ENCODE peak calls at places on chromosome 11, in ten cellular contexts. One of them, this sample, is unnamed.

GRCh38 chr11:95577716-95578460 is 211.7 kb downstream of the FAM76B start:
- DNase-seq in DMS153: peak
- DNase-seq in renal cortical epithelial cell: peak
- DNase-seq in GM04503: peak
- DNase-seq in right atrium auricular region: no peak
- DNase-seq in body of pancreas: no peak
- DNase-seq in nephron progenitor cell: no peak
- DNase-seq in cardiac septum: no peak
- DNase-seq in fibroblast of lung: peak
- DNase-seq in EH: peak
- DNase-seq in this sample: no peak

GRCh38 chr11:27968461-27968860 is 139.5 kb downstream of the KIF18A start:
- DNase-seq in DMS153: no peak
- DNase-seq in renal cortical epithelial cell: no peak
- DNase-seq in GM04503: no peak
- DNase-seq in right atrium auricular region: no peak
- DNase-seq in body of pancreas: no peak
- DNase-seq in nephron progenitor cell: no peak
- DNase-seq in cardiac septum: no peak
- DNase-seq in fibroblast of lung: no peak
- DNase-seq in EH: peak
- DNase-seq in this sample: no peak

GRCh38 chr11:34356576-34356917 is 1.3 kb downstream of the ABTB2 start:
- DNase-seq in DMS153: no peak
- DNase-seq in renal cortical epithelial cell: no peak
- DNase-seq in GM04503: no peak
- DNase-seq in right atrium auricular region: no peak
- DNase-seq in body of pancreas: no peak
- DNase-seq in nephron progenitor cell: no peak
- DNase-seq in cardiac septum: peak
- DNase-seq in fibroblast of lung: peak
- DNase-seq in EH: peak
- DNase-seq in this sample: peak

GRCh38 chr11:87097582-87097981 is 59.8 kb downstream of the TMEM135 start:
- DNase-seq in DMS153: no peak
- DNase-seq in renal cortical epithelial cell: peak
- DNase-seq in GM04503: no peak
- DNase-seq in right atrium auricular region: no peak
- DNase-seq in body of pancreas: peak
- DNase-seq in nephron progenitor cell: peak
- DNase-seq in cardiac septum: no peak
- DNase-seq in fibroblast of lung: peak
- DNase-seq in EH: peak
- DNase-seq in this sample: no peak

GRCh38 chr11:123302751-123303195 is 107.7 kb upstream of the CLMP start:
- DNase-seq in DMS153: no peak
- DNase-seq in renal cortical epithelial cell: peak
- DNase-seq in GM04503: peak
- DNase-seq in right atrium auricular region: no peak
- DNase-seq in body of pancreas: no peak
- DNase-seq in nephron progenitor cell: no peak
- DNase-seq in cardiac septum: no peak
- DNase-seq in fibroblast of lung: peak
- DNase-seq in EH: peak
- DNase-seq in this sample: no peak

GRCh38 chr11:118341749-118342489 is 586 bp downstream of the CD3D start:
- DNase-seq in DMS153: no peak
- DNase-seq in renal cortical epithelial cell: no peak
- DNase-seq in GM04503: no peak
- DNase-seq in right atrium auricular region: no peak
- DNase-seq in body of pancreas: no peak
- DNase-seq in nephron progenitor cell: no peak
- DNase-seq in cardiac septum: no peak
- DNase-seq in fibroblast of lung: no peak
- DNase-seq in EH: no peak
- DNase-seq in this sample: peak

GRCh38 chr11:23021287-23021863 is 161.1 kb upstream of the CCDC179 start:
- DNase-seq in DMS153: no peak
- DNase-seq in renal cortical epithelial cell: peak
- DNase-seq in GM04503: no peak
- DNase-seq in right atrium auricular region: no peak
- DNase-seq in body of pancreas: peak
- DNase-seq in nephron progenitor cell: peak
- DNase-seq in cardiac septum: no peak
- DNase-seq in fibroblast of lung: peak
- DNase-seq in EH: peak
- DNase-seq in this sample: no peak

GRCh38 chr11:40787243-40787642 is 672.2 kb downstream of the LRRC4C start:
- DNase-seq in DMS153: no peak
- DNase-seq in renal cortical epithelial cell: no peak
- DNase-seq in GM04503: no peak
- DNase-seq in right atrium auricular region: no peak
- DNase-seq in body of pancreas: no peak
- DNase-seq in nephron progenitor cell: no peak
- DNase-seq in cardiac septum: no peak
- DNase-seq in fibroblast of lung: no peak
- DNase-seq in EH: no peak
- DNase-seq in this sample: no peak

GRCh38 chr11:15594607-15595006 is 479.9 kb downstream of the INSC start:
- DNase-seq in DMS153: no peak
- DNase-seq in renal cortical epithelial cell: no peak
- DNase-seq in GM04503: no peak
- DNase-seq in right atrium auricular region: no peak
- DNase-seq in body of pancreas: no peak
- DNase-seq in nephron progenitor cell: no peak
- DNase-seq in cardiac septum: no peak
- DNase-seq in fibroblast of lung: no peak
- DNase-seq in EH: no peak
- DNase-seq in this sample: no peak

GRCh38 chr11:16299884-16300778 is 56.2 kb downstream of the SOX6 start:
- DNase-seq in DMS153: peak
- DNase-seq in renal cortical epithelial cell: peak
- DNase-seq in GM04503: no peak
- DNase-seq in right atrium auricular region: no peak
- DNase-seq in body of pancreas: no peak
- DNase-seq in nephron progenitor cell: no peak
- DNase-seq in cardiac septum: no peak
- DNase-seq in fibroblast of lung: no peak
- DNase-seq in EH: no peak
- DNase-seq in this sample: no peak

GRCh38 chr11:119964136-119965025 is 173.5 kb downstream of the TRIM29 start:
- DNase-seq in DMS153: no peak
- DNase-seq in renal cortical epithelial cell: peak
- DNase-seq in GM04503: no peak
- DNase-seq in right atrium auricular region: no peak
- DNase-seq in body of pancreas: no peak
- DNase-seq in nephron progenitor cell: no peak
- DNase-seq in cardiac septum: no peak
- DNase-seq in fibroblast of lung: no peak
- DNase-seq in EH: no peak
- DNase-seq in this sample: no peak

GRCh38 chr11:124716596-124716995 is 23.1 kb upstream of the NRGN start:
- DNase-seq in DMS153: no peak
- DNase-seq in renal cortical epithelial cell: peak
- DNase-seq in GM04503: no peak
- DNase-seq in right atrium auricular region: no peak
- DNase-seq in body of pancreas: no peak
- DNase-seq in nephron progenitor cell: no peak
- DNase-seq in cardiac septum: no peak
- DNase-seq in fibroblast of lung: peak
- DNase-seq in EH: peak
- DNase-seq in this sample: no peak

GRCh38 chr11:70953720-70954119 is 298.7 kb downstream of the SHANK2 start:
- DNase-seq in DMS153: no peak
- DNase-seq in renal cortical epithelial cell: no peak
- DNase-seq in GM04503: no peak
- DNase-seq in right atrium auricular region: no peak
- DNase-seq in body of pancreas: no peak
- DNase-seq in nephron progenitor cell: no peak
- DNase-seq in cardiac septum: no peak
- DNase-seq in fibroblast of lung: no peak
- DNase-seq in EH: no peak
- DNase-seq in this sample: no peak

GRCh38 chr11:72098741-72099140 is 4.4 kb downstream of the LAMTOR1 start:
- DNase-seq in DMS153: no peak
- DNase-seq in renal cortical epithelial cell: no peak
- DNase-seq in GM04503: no peak
- DNase-seq in right atrium auricular region: no peak
- DNase-seq in body of pancreas: no peak
- DNase-seq in nephron progenitor cell: no peak
- DNase-seq in cardiac septum: no peak
- DNase-seq in fibroblast of lung: no peak
- DNase-seq in EH: no peak
- DNase-seq in this sample: no peak

GRCh38 chr11:22079133-22079847 is 113.6 kb upstream of the ANO5 start:
- DNase-seq in DMS153: no peak
- DNase-seq in renal cortical epithelial cell: peak
- DNase-seq in GM04503: no peak
- DNase-seq in right atrium auricular region: no peak
- DNase-seq in body of pancreas: peak
- DNase-seq in nephron progenitor cell: no peak
- DNase-seq in cardiac septum: no peak
- DNase-seq in fibroblast of lung: no peak
- DNase-seq in EH: no peak
- DNase-seq in this sample: no peak

GRCh38 chr11:132886335-132886734 is 646.0 kb downstream of the OPCML start:
- DNase-seq in DMS153: no peak
- DNase-seq in renal cortical epithelial cell: peak
- DNase-seq in GM04503: no peak
- DNase-seq in right atrium auricular region: no peak
- DNase-seq in body of pancreas: no peak
- DNase-seq in nephron progenitor cell: no peak
- DNase-seq in cardiac septum: no peak
- DNase-seq in fibroblast of lung: peak
- DNase-seq in EH: peak
- DNase-seq in this sample: no peak

GRCh38 chr11:65919151-65920034 is at the start of gene DRAP1:
- DNase-seq in DMS153: peak
- DNase-seq in renal cortical epithelial cell: peak
- DNase-seq in GM04503: peak
- DNase-seq in right atrium auricular region: peak
- DNase-seq in body of pancreas: peak
- DNase-seq in nephron progenitor cell: peak
- DNase-seq in cardiac septum: peak
- DNase-seq in fibroblast of lung: peak
- DNase-seq in EH: peak
- DNase-seq in this sample: peak

GRCh38 chr11:47242596-47243192 is 5.9 kb downstream of the ACP2 start:
- DNase-seq in DMS153: no peak
- DNase-seq in renal cortical epithelial cell: no peak
- DNase-seq in GM04503: no peak
- DNase-seq in right atrium auricular region: no peak
- DNase-seq in body of pancreas: no peak
- DNase-seq in nephron progenitor cell: no peak
- DNase-seq in cardiac septum: no peak
- DNase-seq in fibroblast of lung: no peak
- DNase-seq in EH: no peak
- DNase-seq in this sample: no peak

GRCh38 chr11:86620796-86621575 is 51.4 kb downstream of the ME3 start:
- DNase-seq in DMS153: no peak
- DNase-seq in renal cortical epithelial cell: no peak
- DNase-seq in GM04503: peak
- DNase-seq in right atrium auricular region: no peak
- DNase-seq in body of pancreas: no peak
- DNase-seq in nephron progenitor cell: no peak
- DNase-seq in cardiac septum: no peak
- DNase-seq in fibroblast of lung: peak
- DNase-seq in EH: peak
- DNase-seq in this sample: no peak

GRCh38 chr11:66727282-66727882 is 1.6 kb downstream of the SPTBN2 start:
- DNase-seq in DMS153: no peak
- DNase-seq in renal cortical epithelial cell: no peak
- DNase-seq in GM04503: no peak
- DNase-seq in right atrium auricular region: no peak
- DNase-seq in body of pancreas: peak
- DNase-seq in nephron progenitor cell: peak
- DNase-seq in cardiac septum: no peak
- DNase-seq in fibroblast of lung: peak
- DNase-seq in EH: peak
- DNase-seq in this sample: no peak

GRCh38 chr11:70505761-70506657 is 107.7 kb downstream of the CTTN start:
- DNase-seq in DMS153: no peak
- DNase-seq in renal cortical epithelial cell: no peak
- DNase-seq in GM04503: no peak
- DNase-seq in right atrium auricular region: no peak
- DNase-seq in body of pancreas: no peak
- DNase-seq in nephron progenitor cell: no peak
- DNase-seq in cardiac septum: no peak
- DNase-seq in fibroblast of lung: no peak
- DNase-seq in EH: no peak
- DNase-seq in this sample: no peak